ENCODE peak calls at places on chromosomes 5 and 9, in six cellular contexts. H is A549, Q is GM12878, E is H1, T is SK-N-SH, Y is HepG2. V is an unnamed sample.

GRCh38 chr9:110106698-110107097 is 101.3 kb downstream of the C9orf152 start:
- DNase-seq in H (no peak), Q (no peak), E (no peak), T (peak), Y (no peak), V (no peak)

GRCh38 chr5:77302653-77303052 is 92.2 kb downstream of the PDE8B start:
- DNase-seq in H (no peak), Q (no peak), E (no peak), T (no peak), Y (no peak), V (no peak)

GRCh38 chr5:160048131-160048530 is 39.2 kb downstream of the TTC1 start:
- DNase-seq in H (no peak), Q (no peak), E (no peak), T (no peak), Y (no peak), V (no peak)

GRCh38 chr5:175337680-175338079 is 106.3 kb downstream of the DRD1 start:
- DNase-seq in H (no peak), Q (no peak), E (no peak), T (no peak), Y (no peak), V (no peak)

GRCh38 chr5:175418252-175418651 is 25.7 kb downstream of the DRD1 start:
- DNase-seq in H (no peak), Q (no peak), E (no peak), T (no peak), Y (no peak), V (no peak)

GRCh38 chr9:109206670-109207069 is 39.6 kb upstream of the FRRS1L start:
- DNase-seq in H (no peak), Q (no peak), E (peak), T (no peak), Y (peak), V (peak)

GRCh38 chr9:114288233-114289051 is 34.5 kb upstream of the ORM1 start:
- DNase-seq in H (peak), Q (no peak), E (no peak), T (no peak), Y (no peak), V (no peak)

GRCh38 chr9:133731876-133732321 is 6.3 kb downstream of the SARDH start:
- DNase-seq in H (peak), Q (no peak), E (no peak), T (peak), Y (peak), V (peak)

GRCh38 chr9:133932633-133933032 is 59.5 kb downstream of the VAV2 start:
- DNase-seq in H (no peak), Q (no peak), E (no peak), T (no peak), Y (no peak), V (no peak)

GRCh38 chr5:39138182-39138487 is 63.9 kb upstream of the RICTOR start:
- DNase-seq in H (no peak), Q (no peak), E (no peak), T (no peak), Y (no peak), V (no peak)

GRCh38 chr5:152084476-152084875 is 159.8 kb upstream of the GLRA1 start:
- DNase-seq in H (no peak), Q (no peak), E (no peak), T (no peak), Y (no peak), V (no peak)

GRCh38 chr9:130689937-130690700 is 3.5 kb upstream of the EXOSC2 start:
- DNase-seq in H (peak), Q (peak), E (no peak), T (peak), Y (peak), V (peak)

GRCh38 chr5:138963763-138964371 is 88.7 kb upstream of the LRRTM2 start:
- DNase-seq in H (no peak), Q (no peak), E (no peak), T (no peak), Y (peak), V (no peak)

GRCh38 chr9:127523312-127523851 is 72.1 kb downstream of the LRSAM1 start:
- DNase-seq in H (no peak), Q (no peak), E (no peak), T (peak), Y (no peak), V (peak)

GRCh38 chr9:69120380-69121154 is 53.5 kb upstream of the TJP2 start:
- DNase-seq in H (peak), Q (no peak), E (peak), T (no peak), Y (peak), V (no peak)

GRCh38 chr5:58860680-58861079 is 277.8 kb downstream of the RAB3C start:
- DNase-seq in H (no peak), Q (no peak), E (no peak), T (no peak), Y (no peak), V (no peak)
- TF ChIP-seq CHD2 in H (no peak), Q (no peak), E (no peak), T (no peak), Y (no peak), V (no peak)

DNA sequence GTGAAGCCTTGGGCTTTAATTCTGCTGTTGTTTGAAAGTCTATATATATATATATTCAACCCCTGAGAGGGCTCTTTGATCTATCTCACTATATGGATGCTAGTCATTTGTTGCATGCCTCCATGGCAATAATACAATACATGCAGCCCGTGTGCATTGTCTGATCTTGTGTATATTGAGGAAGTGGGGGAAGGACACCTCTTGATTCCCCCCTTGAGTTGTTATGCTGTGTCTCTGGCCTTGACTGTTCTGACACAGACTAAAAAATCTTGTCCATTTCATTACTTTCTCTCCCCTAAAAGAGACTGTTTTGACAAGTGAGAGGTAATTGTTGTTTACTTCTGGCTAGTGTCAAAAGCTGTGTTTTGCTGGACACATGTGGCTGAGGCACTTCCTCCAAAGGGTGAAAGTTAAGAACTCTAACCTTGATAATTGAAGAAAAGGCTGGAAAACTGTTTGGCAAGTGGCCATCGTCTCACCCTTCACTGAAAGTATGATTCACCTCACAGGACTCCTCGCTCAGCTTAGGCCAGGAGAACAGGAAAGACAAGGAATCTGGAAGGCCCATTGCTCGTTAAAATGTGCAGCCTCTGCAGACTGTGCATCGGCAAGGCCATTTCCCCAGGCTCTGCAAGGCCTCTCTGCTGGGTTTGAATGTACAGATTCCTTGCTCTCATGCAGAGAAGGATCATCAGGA is 304.0 kb downstream of the PRELID2 start:
- DNase-seq in H (peak), Q (no peak), E (no peak), T (no peak), Y (no peak), V (no peak)
- TF ChIP-seq CHD2 in H (no peak), Q (no peak), E (no peak), T (no peak), Y (no peak), V (no peak)

GRCh38 chr5:66669862-66670195 is 73.6 kb downstream of the MAST4 start:
- DNase-seq in H (no peak), Q (no peak), E (no peak), T (no peak), Y (no peak), V (no peak)
- TF ChIP-seq CHD2 in H (no peak), Q (no peak), E (no peak), T (no peak), Y (no peak), V (no peak)

DNA sequence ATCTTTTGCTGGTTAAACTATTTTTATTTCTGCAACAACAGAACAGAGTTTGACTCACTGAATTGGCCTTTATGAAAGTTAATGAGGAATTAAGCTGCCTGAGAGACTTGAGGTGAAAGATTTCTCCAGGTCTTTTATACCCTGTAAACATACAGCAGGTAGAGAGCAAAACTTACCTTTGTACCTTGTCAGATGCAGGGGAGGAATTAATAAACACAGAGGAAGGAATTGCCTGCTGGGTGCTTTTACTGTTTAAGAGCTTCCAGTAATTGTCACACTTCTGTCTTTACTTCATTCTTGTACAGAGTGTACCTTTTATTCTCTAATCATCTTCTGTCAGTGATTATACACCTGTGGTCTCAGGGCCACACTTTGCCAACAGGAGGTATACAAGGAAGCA is 94.0 kb upstream of the GRIN3A start:
- DNase-seq in H (no peak), Q (no peak), E (no peak), T (no peak), Y (no peak), V (no peak)
- TF ChIP-seq CHD2 in H (no peak), Q (no peak), E (no peak), T (no peak), Y (no peak), V (no peak)

GRCh38 chr5:58259685-58260152 is 200.2 kb downstream of the PLK2 start:
- DNase-seq in H (peak), Q (no peak), E (peak), T (no peak), Y (peak), V (no peak)
- TF ChIP-seq CHD2 in H (no peak), Q (no peak), E (no peak), T (no peak), Y (no peak), V (no peak)

GRCh38 chr9:125463926-125464325 is 202.3 kb downstream of the GAPVD1 start:
- DNase-seq in H (no peak), Q (no peak), E (no peak), T (no peak), Y (no peak), V (no peak)

GRCh38 chr9:125461501-125462190 is 200.0 kb downstream of the GAPVD1 start:
- DNase-seq in H (no peak), Q (no peak), E (no peak), T (no peak), Y (no peak), V (no peak)

GRCh38 chr9:125462766-125463384 is 201.2 kb downstream of the GAPVD1 start:
- DNase-seq in H (no peak), Q (no peak), E (no peak), T (no peak), Y (no peak), V (no peak)

GRCh38 chr9:125460346-125460745 is 198.7 kb downstream of the GAPVD1 start:
- DNase-seq in H (no peak), Q (no peak), E (no peak), T (no peak), Y (no peak), V (no peak)

DNA sequence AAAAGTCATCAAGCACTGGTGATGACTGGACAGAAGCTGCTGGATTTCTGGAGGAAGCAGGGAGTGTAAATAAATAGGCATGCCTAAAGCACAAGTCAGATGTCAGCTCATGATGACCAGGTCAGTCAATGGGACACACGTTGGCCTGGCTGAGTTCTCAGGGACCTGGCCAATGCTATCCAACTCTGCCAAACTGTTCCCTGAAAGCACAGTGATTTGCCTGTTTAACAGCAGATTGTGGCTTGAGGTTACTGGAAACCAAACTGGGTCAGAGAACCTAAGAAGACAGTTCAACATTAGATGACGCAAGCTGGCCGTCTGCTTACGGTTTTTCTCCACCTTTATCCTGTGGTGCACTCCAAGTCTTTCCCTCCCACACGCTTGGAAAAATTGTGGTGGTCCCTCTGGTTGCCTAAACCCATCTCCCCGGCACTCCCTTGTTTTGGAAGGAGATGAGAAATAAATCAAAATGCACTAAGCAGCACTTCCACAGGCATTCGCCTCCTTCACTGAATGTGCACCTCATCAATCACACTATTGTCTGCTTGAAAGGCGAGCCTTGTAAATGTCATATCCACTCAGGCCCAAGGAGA is 199.4 kb downstream of the GAPVD1 start:
- DNase-seq in H (no peak), Q (no peak), E (no peak), T (no peak), Y (no peak), V (no peak)
- TF ChIP-seq CHD2 in H (no peak), Q (no peak), E (no peak), T (no peak), Y (no peak), V (no peak)

DNA sequence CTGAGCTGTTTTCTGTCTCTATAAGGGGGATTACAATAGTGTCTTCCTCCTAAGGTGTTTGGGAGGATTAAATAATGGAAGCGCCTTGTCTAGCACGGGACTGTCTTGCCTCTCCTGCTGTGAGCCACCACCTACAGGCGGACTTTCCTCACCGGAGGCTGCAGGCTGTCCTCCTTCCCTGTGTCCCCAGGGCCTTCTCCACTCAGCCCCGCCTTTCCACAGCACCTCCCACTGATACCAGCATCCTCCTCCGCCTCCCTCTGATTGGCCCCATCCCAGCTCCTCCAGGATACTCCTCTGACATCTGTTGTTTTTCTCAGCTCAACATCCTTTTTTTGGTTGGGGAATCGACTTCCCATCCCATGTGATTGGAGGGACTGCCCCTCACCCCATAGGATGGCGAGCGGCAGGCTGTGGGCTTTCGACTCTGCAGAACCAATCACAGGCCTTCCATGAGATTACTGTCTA is 851 bp upstream of the ZDHHC12 start:
- DNase-seq in H (peak), Q (peak), E (peak), T (peak), Y (peak), V (peak)
- TF ChIP-seq CHD2 in H (no peak), Q (no peak), E (peak), T (no peak), Y (no peak), V (no peak)

GRCh38 chr9:76230961-76231360 is 163.3 kb downstream of the RFK start:
- DNase-seq in H (no peak), Q (no peak), E (no peak), T (no peak), Y (no peak), V (no peak)
- TF ChIP-seq CHD2 in H (no peak), Q (no peak), E (no peak), T (no peak), Y (no peak), V (no peak)

V was measured in K562.